ENCODE peak calls at places on chromosomes 16 and 17, in nine cellular contexts. Q is amniotic stem cell; S is transverse colon; W is stimulated activated CD4-positive, alpha-beta T cell treated with anti-CD3 and anti-CD28 coated beads, Interleukin-15, amount 100 ng/mL, for 1 hour; X is hypothalamus; H is hepatocyte; J is upper lobe of right lung; Y is T follicular helper cell; P is NCI-H460. E is an unnamed sample.

GRCh38 chr17:5249615-5250014 is 15.0 kb upstream of the SCIMP start:
- DNase-seq in S (peak; percentile 63), J (no peak), X (peak; percentile 3), W (peak; percentile 35), Q (peak; percentile 54), H (peak; percentile 74), P (peak; percentile 75), Y (peak; percentile 47), E (peak; percentile 65)

GRCh38 chr17:9837551-9838471 is 12.1 kb downstream of the GLP2R start:
- DNase-seq in H (peak; percentile 38), P (peak; percentile 100), W (no peak), X (no peak), S (peak; percentile 17), J (no peak), Q (no peak), Y (no peak), E (no peak)

GRCh38 chr16:9151074-9151473 is 59.6 kb downstream of the HAPSTR1 start:
- DNase-seq in X (no peak), P (no peak), S (no peak), H (no peak), J (no peak), Q (no peak), Y (no peak), W (no peak), E (peak; percentile 59)

GRCh38 chr16:57479422-57480126 is 6.7 kb downstream of the DOK4 start:
- DNase-seq in X (peak; percentile 27), H (peak; percentile 77), S (peak; percentile 79), Y (no peak), W (no peak), J (no peak), P (peak; percentile 25), Q (no peak), E (peak; percentile 88)

GRCh38 chr17:30788918-30789317 is 35.6 kb downstream of the CRLF3 start:
- DNase-seq in H (no peak), P (no peak), Q (no peak), J (no peak), X (no peak), S (no peak), W (no peak), Y (no peak), E (no peak)

GRCh38 chr17:83195330-83196087 is 116.1 kb downstream of the METRNL start:
- DNase-seq in P (no peak), J (peak; percentile 72), W (no peak), H (no peak), X (no peak), Q (no peak), S (no peak), Y (no peak), E (no peak)

GRCh38 chr17:3992370-3992769 is 28.1 kb upstream of the ATP2A3 start:
- DNase-seq in S (no peak), P (no peak), Q (no peak), J (peak; percentile 16), X (no peak), Y (no peak), W (no peak), H (no peak), E (no peak)

GRCh38 chr17:62950067-62950466 is 16.0 kb upstream of the TANC2 start:
- DNase-seq in S (peak; percentile 84), X (no peak), Y (no peak), Q (no peak), H (peak; percentile 56), W (no peak), P (no peak), J (no peak), E (no peak)

GRCh38 chr17:56146005-56146404 is 7.3 kb upstream of the ANKFN1 start:
- DNase-seq in X (no peak), Q (no peak), H (no peak), J (no peak), Y (no peak), P (no peak), S (no peak), W (no peak), E (no peak)

GRCh38 chr16:8931864-8932263 is 31.8 kb downstream of the USP7 start:
- DNase-seq in S (peak; percentile 50), W (peak; percentile 9), J (no peak), Y (peak; percentile 44), P (peak; percentile 26), X (no peak), Q (no peak), H (peak; percentile 72), E (no peak)

GRCh38 chr17:48024149-48025039 is 13.2 kb downstream of the COPZ2 start:
- DNase-seq in Y (no peak), J (peak; percentile 90), H (peak; percentile 58), W (no peak), X (no peak), P (peak; percentile 54), S (peak; percentile 70), Q (no peak), E (peak; percentile 89)

GRCh38 chr16:57941016-57941656 is 29.8 kb downstream of the CNGB1 start:
- DNase-seq in J (peak; percentile 90), X (peak; percentile 63), H (no peak), Q (no peak), Y (no peak), W (no peak), P (no peak), S (peak; percentile 41), E (peak; percentile 67)

GRCh38 chr16:65202461-65202860 is 80.6 kb upstream of the CDH11 start:
- DNase-seq in W (no peak), J (no peak), P (no peak), X (no peak), S (no peak), Y (no peak), Q (peak; percentile 4), H (no peak), E (no peak)

GRCh38 chr16:70158261-70158939 is 15.2 kb upstream of the CLEC18C start:
- DNase-seq in X (no peak), W (no peak), Y (no peak), H (peak; percentile 10), P (no peak), S (no peak), J (no peak), Q (no peak), E (no peak)

GRCh38 chr17:66443601-66444000 is 141.2 kb downstream of the PRKCA start:
- DNase-seq in X (no peak), W (no peak), Q (no peak), P (no peak), Y (no peak), S (no peak), J (no peak), H (no peak), E (no peak)

GRCh38 chr17:74805543-74805991 is 29.4 kb upstream of the NAT9 start:
- DNase-seq in S (no peak), W (no peak), J (no peak), Y (no peak), P (no peak), X (peak; percentile 28), Q (no peak), H (no peak), E (no peak)

GRCh38 chr17:82844796-82845162 is 5.0 kb upstream of the ZNF750 start:
- DNase-seq in J (no peak), X (no peak), Y (no peak), S (no peak), W (no peak), Q (no peak), P (no peak), H (no peak), E (peak; percentile 22)

GRCh38 chr17:61209524-61209923 is 190.1 kb upstream of the TBX2 start:
- DNase-seq in Y (no peak), S (no peak), P (no peak), Q (no peak), W (no peak), X (no peak), H (no peak), J (no peak), E (peak; percentile 94)

GRCh38 chr17:18966831-18967624 is 15.1 kb downstream of the SLC5A10 start:
- DNase-seq in Y (no peak), J (no peak), S (peak; percentile 7), W (no peak), P (no peak), X (no peak), H (peak; percentile 51), Q (no peak), E (peak; percentile 67)

E was measured in NCI-H69.